ENCODE peak calls at places on chromosome X, in eight cellular contexts. Z is neural crest cell; V is lung; H is CD8-positive, alpha-beta T cell; P is lower leg skin; O is Peyer's patch; D is psoas muscle; R is omental fat pad. Y is an unnamed sample.
A peak's percentile ranks its signal among the peaks of the same experiment; 100 is the strongest.

GRCh38 chrX:9595131-9595530 is 130.3 kb downstream of the TBL1X start:
- DNase-seq in Z (no peak), H (no peak), P (no peak), D (no peak), V (no peak), R (no peak), O (no peak), Y (no peak)

GRCh38 chrX:87805829-87806490 is 288.4 kb downstream of the KLHL4 start:
- DNase-seq in D (no peak), R (no peak), Z (no peak), O (no peak), P (no peak), H (no peak), V (no peak), Y (no peak)

GRCh38 chrX:153971632-153972367 is at the start of gene HCFC1:
- DNase-seq in D (peak; percentile 95), Z (peak; percentile 93), V (peak; percentile 93), R (peak; percentile 76), P (peak; percentile 89), H (peak; percentile 81), O (peak; percentile 95), Y (peak; percentile 85)

GRCh38 chrX:152520653-152521052 is 69.5 kb upstream of the GABRA3 start:
- DNase-seq in P (no peak), V (no peak), O (no peak), R (no peak), Z (no peak), H (no peak), D (no peak), Y (no peak)

GRCh38 chrX:30786374-30786773 is 102.7 kb downstream of the TAB3 start:
- DNase-seq in D (no peak), O (no peak), H (no peak), V (no peak), R (no peak), Z (no peak), P (no peak), Y (no peak)

GRCh38 chrX:153925739-153926593 is at the start of gene ARHGAP4:
- DNase-seq in R (no peak), O (peak; percentile 33), P (no peak), D (no peak), V (no peak), H (peak; percentile 33), Z (no peak), Y (no peak)

GRCh38 chrX:108097380-108097779 is 5.8 kb downstream of the ATG4A start:
- DNase-seq in R (no peak), P (no peak), D (no peak), V (no peak), H (no peak), O (no peak), Z (no peak), Y (no peak)

GRCh38 chrX:136733613-136734012 is 47.1 kb downstream of the ARHGEF6 start:
- DNase-seq in P (no peak), R (no peak), V (no peak), D (no peak), H (no peak), O (no peak), Z (no peak), Y (no peak)

GRCh38 chrX:50799531-50799961 is 14.4 kb downstream of the SHROOM4 start:
- DNase-seq in H (no peak), D (no peak), Z (no peak), V (no peak), R (no peak), O (no peak), P (peak; percentile 14), Y (no peak)

GRCh38 chrX:119041175-119041574 is 31.6 kb upstream of the CT47C1 start:
- DNase-seq in D (peak; percentile 49), Z (no peak), R (peak; percentile 56), H (no peak), V (peak; percentile 41), P (peak; percentile 43), O (peak; percentile 17), Y (no peak)

GRCh38 chrX:107537815-107538214 is 88.4 kb downstream of the FRMPD3 start:
- DNase-seq in H (no peak), D (no peak), O (no peak), Z (peak; percentile 8), V (no peak), P (no peak), R (no peak), Y (no peak)

GRCh38 chrX:97609938-97610337 is 726.2 kb downstream of the RPA4 start:
- DNase-seq in Z (no peak), R (no peak), H (no peak), P (no peak), D (no peak), V (no peak), O (no peak), Y (no peak)

GRCh38 chrX:2266445-2267349 is 234.1 kb downstream of the DHRSX start:
- DNase-seq in V (no peak), P (no peak), R (no peak), D (no peak), H (no peak), Z (no peak), O (no peak), Y (no peak)

GRCh38 chrX:1398431-1399340 is 6.8 kb upstream of the SLC25A6 start:
- DNase-seq in D (peak; percentile 18), V (no peak), H (no peak), Z (no peak), R (no peak), P (no peak), O (no peak), Y (peak; percentile 10)

GRCh38 chrX:154132366-154132765 is 11.7 kb upstream of the OPN1LW start:
- DNase-seq in Z (no peak), R (no peak), D (no peak), H (no peak), O (no peak), P (no peak), V (no peak), Y (no peak)

DNA sequence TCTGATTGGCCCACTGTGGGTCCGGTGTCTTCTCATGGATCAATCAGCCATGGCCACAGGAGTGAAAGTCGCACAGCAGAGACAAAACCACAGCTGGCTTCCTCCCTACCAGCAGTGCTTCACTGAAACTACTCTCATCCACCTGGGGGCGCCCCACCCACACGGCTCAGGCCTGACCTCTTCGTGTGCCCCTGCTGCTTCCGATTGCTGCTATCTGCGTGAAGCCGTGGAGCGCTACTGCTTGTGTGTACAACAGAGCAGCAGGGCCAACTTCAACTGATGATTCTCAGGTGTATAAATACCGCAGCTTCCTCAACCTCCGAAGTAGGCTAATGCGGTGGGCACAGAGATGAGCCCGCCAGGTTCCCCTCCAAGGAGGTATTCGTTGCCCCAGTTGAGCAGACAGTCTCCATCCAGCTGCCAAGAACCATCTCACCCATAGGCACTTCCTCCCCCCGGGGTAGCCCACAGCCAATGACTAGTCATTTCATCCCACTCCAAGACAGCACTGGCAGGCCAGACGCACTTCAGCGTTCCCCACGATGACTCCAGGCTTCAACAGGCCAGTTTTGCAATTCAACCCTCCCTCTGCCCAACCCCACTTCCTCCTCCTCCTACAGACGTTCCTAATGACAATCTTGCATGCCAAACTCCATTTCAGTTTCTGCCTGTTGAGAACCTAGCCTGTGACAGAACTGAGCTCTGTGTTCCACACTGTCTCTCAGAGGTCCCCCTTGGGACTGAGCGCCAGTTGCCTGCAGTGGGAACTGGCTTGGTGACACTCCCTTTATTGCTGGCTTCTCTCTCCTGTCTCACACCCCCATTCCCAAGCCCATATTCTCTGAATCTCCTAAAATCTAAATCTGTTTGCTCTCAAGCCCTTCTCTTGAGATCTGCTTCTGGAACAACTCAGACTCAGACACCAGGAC is 41.3 kb upstream of the ATP6AP2 start:
- DNase-seq in R (peak; percentile 23), V (peak; percentile 59), O (peak; percentile 53), H (peak; percentile 46), P (peak; percentile 30), Z (peak; percentile 3), D (peak; percentile 49), Y (peak; percentile 43)
- TF ChIP-seq CTCF in R (no peak), V (no peak), O (no peak), H (peak; percentile 35), P (no peak), Z (peak; percentile 24), D (no peak), Y (no peak)

GRCh38 chrX:150548251-150548650 is 20.2 kb upstream of the MTM1 start:
- DNase-seq in V (no peak), D (no peak), R (no peak), H (no peak), P (no peak), O (no peak), Z (no peak), Y (no peak)
- TF ChIP-seq CTCF in V (no peak), D (no peak), R (no peak), H (no peak), P (no peak), O (no peak), Z (no peak), Y (no peak)

DNA sequence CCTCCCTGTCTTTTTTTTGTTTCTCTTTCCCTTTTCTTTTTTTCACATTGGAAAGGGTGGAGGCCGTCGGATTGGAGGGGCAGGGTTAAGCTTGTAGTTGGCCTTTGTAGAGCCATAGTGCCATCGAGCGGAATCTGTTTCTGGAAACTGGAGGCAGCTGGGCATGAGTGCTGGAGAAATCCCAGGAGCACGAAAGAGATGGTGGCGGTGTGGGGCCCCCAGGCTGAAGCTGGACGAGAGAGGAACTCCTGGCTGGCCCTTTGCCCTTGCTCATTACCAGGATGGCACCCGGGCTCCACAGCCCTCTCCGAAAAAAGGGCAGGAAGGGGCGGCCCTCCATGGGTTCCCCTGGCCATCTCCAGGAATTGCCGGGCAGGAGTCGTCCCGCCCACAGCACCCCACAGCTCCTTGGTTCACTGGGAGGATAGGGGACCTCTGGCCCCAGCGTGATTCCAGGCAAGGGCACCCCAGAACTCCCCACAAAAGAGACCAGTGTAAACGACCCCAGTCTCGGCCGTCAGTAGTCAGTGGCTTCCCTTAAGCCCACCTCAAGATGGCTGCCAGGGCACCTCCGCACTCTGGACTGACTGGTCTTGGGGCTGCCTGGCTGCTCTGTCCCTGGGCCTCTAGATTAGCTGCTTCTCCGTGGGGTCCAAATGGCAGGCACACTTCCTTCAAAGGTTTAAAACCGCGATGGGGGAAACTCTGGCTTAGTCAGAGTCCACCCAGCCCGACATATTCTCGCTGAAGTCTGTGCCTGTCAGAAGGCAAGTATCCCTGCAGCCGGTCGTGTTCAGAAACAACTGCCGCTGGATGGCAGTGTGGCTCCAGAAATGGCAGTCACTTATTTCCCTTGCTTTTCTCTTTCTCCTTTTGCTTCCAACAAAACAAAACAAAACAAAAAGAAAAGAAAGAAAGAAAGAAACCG is 74.1 kb downstream of the NBDY start:
- DNase-seq in R (no peak), P (no peak), D (peak; percentile 83), O (peak; percentile 71), H (peak; percentile 35), V (peak; percentile 81), Z (peak; percentile 22), Y (peak; percentile 49)
- TF ChIP-seq CTCF in R (no peak), P (no peak), D (peak; percentile 70), O (peak; percentile 12), H (peak; percentile 36), V (peak; percentile 66), Z (peak; percentile 59), Y (no peak)

GRCh38 chrX:48816014-48816810 is 10.1 kb upstream of the ERAS start:
- DNase-seq in D (no peak), O (no peak), H (no peak), Z (no peak), R (no peak), V (no peak), P (no peak), Y (no peak)
- TF ChIP-seq CTCF in D (no peak), O (no peak), H (no peak), Z (no peak), R (no peak), V (no peak), P (no peak), Y (no peak)

GRCh38 chrX:48493890-48494364 is 14.9 kb upstream of the PORCN start:
- DNase-seq in O (no peak), P (no peak), D (no peak), H (no peak), V (no peak), Z (peak; percentile 40), R (no peak), Y (peak; percentile 51)
- TF ChIP-seq CTCF in O (no peak), P (no peak), D (no peak), H (no peak), V (no peak), Z (peak; percentile 56), R (no peak), Y (no peak)

GRCh38 chrX:91414710-91415109 is 19.9 kb upstream of the PABPC5 start:
- DNase-seq in D (no peak), O (no peak), V (no peak), R (no peak), H (no peak), Z (no peak), P (no peak), Y (peak; percentile 21)
- TF ChIP-seq CTCF in D (peak; percentile 35), O (no peak), V (no peak), R (no peak), H (no peak), Z (peak; percentile 74), P (no peak), Y (peak; percentile 54)

Y was measured in glutamatergic neuron.